ENCODE peak calls at places on chromosomes 11 and 22, in four cellular contexts. E is CD4-positive, CD25-positive, alpha-beta regulatory T cell; W is CD8-positive, alpha-beta T cell; X is neural progenitor cell. M is an unnamed sample.

GRCh38 chr11:57491371-57492061 is 24.0 kb downstream of the SLC43A1 start:
- DNase-seq in E (peak; percentile 66), W (peak; percentile 64), X (peak; percentile 72), M (peak; percentile 40)

GRCh38 chr11:87573708-87574107 is 536.0 kb downstream of the TMEM135 start:
- DNase-seq in E (no peak), W (no peak), X (no peak), M (no peak)

GRCh38 chr11:2166091-2166851 is 5.3 kb upstream of the INS start:
- DNase-seq in E (peak; percentile 12), W (peak; percentile 59), X (peak; percentile 67), M (peak; percentile 27)

GRCh38 chr11:15655552-15655951 is 540.8 kb downstream of the INSC start:
- DNase-seq in E (no peak), W (no peak), X (no peak), M (no peak)

GRCh38 chr11:7300281-7300680 is 48.6 kb downstream of the SYT9 start:
- DNase-seq in E (no peak), W (no peak), X (no peak), M (no peak)

GRCh38 chr11:103013426-103013825 is 57.9 kb upstream of the MMP13 start:
- DNase-seq in E (no peak), W (no peak), X (no peak), M (no peak)

GRCh38 chr11:108891143-108891542 is 226.3 kb downstream of the DDX10 start:
- DNase-seq in E (no peak), W (no peak), X (no peak), M (no peak)

GRCh38 chr11:19633276-19633675 is 79.4 kb upstream of the NAV2 start:
- DNase-seq in E (no peak), W (no peak), X (no peak), M (no peak)

GRCh38 chr11:60348116-60348515 is 21.1 kb downstream of the MS4A6E start:
- DNase-seq in E (no peak), W (no peak), X (no peak), M (no peak)

GRCh38 chr11:125141686-125142535 is 22.6 kb upstream of the PKNOX2 start:
- DNase-seq in E (peak; percentile 21), W (peak; percentile 79), X (peak; percentile 90), M (peak; percentile 54)

GRCh38 chr11:113296447-113297205 is 17.8 kb upstream of the TTC12 start:
- DNase-seq in E (no peak), W (no peak), X (no peak), M (no peak)

GRCh38 chr11:77191823-77192495 is 63.9 kb downstream of the MYO7A start:
- DNase-seq in E (peak; percentile 44), W (peak; percentile 56), X (peak; percentile 89), M (no peak)

GRCh38 chr22:41856484-41856883 is 23.6 kb downstream of the SREBF2 start:
- DNase-seq in E (no peak), W (no peak), X (no peak), M (no peak)

GRCh38 chr22:44360686-44361381 is 48.1 kb upstream of the SHISAL1 start:
- DNase-seq in E (no peak), W (no peak), X (peak; percentile 50), M (peak; percentile 37)

GRCh38 chr11:112652786-112653390 is 308.3 kb upstream of the NCAM1 start:
- DNase-seq in E (no peak), W (no peak), X (no peak), M (no peak)

GRCh38 chr11:118834428-118835028 is 43.6 kb upstream of the DDX6 start:
- DNase-seq in E (peak; percentile 36), W (no peak), X (no peak), M (no peak)

GRCh38 chr22:29385748-29386147 is 2.6 kb downstream of the AP1B1 start:
- DNase-seq in E (no peak), W (no peak), X (no peak), M (no peak)

GRCh38 chr22:20205964-20206708 is 55.3 kb upstream of the CCDC188 start:
- DNase-seq in E (peak; percentile 90), W (peak; percentile 82), X (no peak), M (peak; percentile 33)

GRCh38 chr22:37639771-37640590 is 512 bp downstream of the SH3BP1 start:
- DNase-seq in E (peak; percentile 43), W (no peak), X (peak; percentile 50), M (no peak)

GRCh38 chr11:126978911-126979310 is 21.7 kb downstream of the KIRREL3 start:
- DNase-seq in E (no peak), W (no peak), X (no peak), M (no peak)

GRCh38 chr11:111663820-111664219 is 61.6 kb downstream of the SIK2 start:
- DNase-seq in E (no peak), W (no peak), X (no peak), M (no peak)

GRCh38 chr11:2376751-2377451 is at the start of gene CD81:
- DNase-seq in E (peak; percentile 61), W (peak; percentile 85), X (peak; percentile 79), M (peak; percentile 61)

GRCh38 chr11:3165152-3165705 is at the start of gene OSBPL5:
- DNase-seq in E (peak; percentile 37), W (peak; percentile 78), X (peak; percentile 81), M (peak; percentile 43)

GRCh38 chr22:19240813-19241592 is 50.5 kb downstream of the CLTCL1 start:
- DNase-seq in E (no peak), W (no peak), X (no peak), M (no peak)

GRCh38 chr22:46619830-46620501 is at the start of gene GRAMD4:
- DNase-seq in E (no peak), W (no peak), X (peak; percentile 55), M (no peak)

GRCh38 chr11:80096736-80097135 is 655.9 kb upstream of the TENM4 start:
- DNase-seq in E (no peak), W (no peak), X (no peak), M (no peak)

GRCh38 chr11:124762624-124763155 is 600 bp upstream of the ESAM start:
- DNase-seq in E (no peak), W (no peak), X (peak; percentile 67), M (no peak)

GRCh38 chr11:69926376-69927050 is 107.3 kb upstream of the FGF3 start:
- DNase-seq in E (no peak), W (no peak), X (no peak), M (no peak)

GRCh38 chr11:73983764-73984543 is 1.3 kb upstream of the UCP2 start:
- DNase-seq in E (no peak), W (no peak), X (no peak), M (no peak)

GRCh38 chr11:124640660-124641059 is 18.0 kb downstream of the TBRG1 start:
- DNase-seq in E (no peak), W (no peak), X (no peak), M (no peak)

GRCh38 chr22:32244547-32244946 is 10.6 kb downstream of the SLC5A4 start:
- DNase-seq in E (no peak), W (no peak), X (no peak), M (no peak)

GRCh38 chr22:32245042-32245441 is 10.1 kb downstream of the SLC5A4 start:
- DNase-seq in E (no peak), W (no peak), X (no peak), M (no peak)

GRCh38 chr22:32255217-32255616 is at the start of gene SLC5A4:
- DNase-seq in E (no peak), W (no peak), X (no peak), M (no peak)

GRCh38 chr22:32248276-32248675 is 6.9 kb downstream of the SLC5A4 start:
- DNase-seq in E (no peak), W (no peak), X (no peak), M (no peak)

DNA sequence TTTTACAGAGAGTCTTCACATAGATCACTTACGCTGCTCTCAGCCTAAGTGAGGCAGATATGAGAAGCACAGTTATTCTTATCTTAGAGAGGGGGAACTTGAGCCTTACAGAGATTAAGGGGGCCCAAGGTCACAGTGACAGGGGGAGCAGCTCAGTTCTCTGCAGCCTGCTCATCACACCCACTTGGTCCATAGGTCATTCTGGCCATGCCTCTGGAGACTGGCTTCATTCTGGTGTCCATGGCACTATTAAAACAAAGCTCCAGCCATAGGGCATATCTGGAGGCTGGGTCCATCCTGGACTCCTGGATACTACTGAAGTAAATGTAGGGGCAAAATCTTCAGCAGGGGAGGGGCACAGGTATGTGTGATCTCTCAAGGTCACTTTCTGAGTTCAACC is 5.9 kb downstream of the SLC5A4 start:
- DNase-seq in E (no peak), W (no peak), X (no peak), M (no peak)
- H3K27me3 ChIP-seq in E (peaks cover 2% of the 10 kb centered on the region), W (no peaks in the 10 kb centered on the region), X (no peaks in the 10 kb centered on the region), M (no peaks in the 10 kb centered on the region)

GRCh38 chr11:9738700-9739099 is 74.8 kb downstream of the SWAP70 start:
- DNase-seq in E (no peak), W (no peak), X (no peak), M (no peak)
- H3K27ac ChIP-seq in E (no peak overlapping the region), W (no peak overlapping the region), X (no peak overlapping the region), M (no peak overlapping the region)

GRCh38 chr11:62921573-62922188 is 518 bp upstream of the CHRM1 start:
- DNase-seq in E (no peak), W (no peak), X (peak; percentile 13), M (no peak)

GRCh38 chr11:62922653-62923371 is 1.6 kb upstream of the CHRM1 start:
- DNase-seq in E (no peak), W (no peak), X (peak; percentile 40), M (no peak)

GRCh38 chr11:62925308-62925707 is 4.1 kb upstream of the CHRM1 start:
- DNase-seq in E (no peak), W (no peak), X (peak; percentile 73), M (no peak)

GRCh38 chr11:62922189-62922589 is 1.0 kb upstream of the CHRM1 start:
- DNase-seq in E (no peak), W (no peak), X (no peak), M (no peak)

DNA sequence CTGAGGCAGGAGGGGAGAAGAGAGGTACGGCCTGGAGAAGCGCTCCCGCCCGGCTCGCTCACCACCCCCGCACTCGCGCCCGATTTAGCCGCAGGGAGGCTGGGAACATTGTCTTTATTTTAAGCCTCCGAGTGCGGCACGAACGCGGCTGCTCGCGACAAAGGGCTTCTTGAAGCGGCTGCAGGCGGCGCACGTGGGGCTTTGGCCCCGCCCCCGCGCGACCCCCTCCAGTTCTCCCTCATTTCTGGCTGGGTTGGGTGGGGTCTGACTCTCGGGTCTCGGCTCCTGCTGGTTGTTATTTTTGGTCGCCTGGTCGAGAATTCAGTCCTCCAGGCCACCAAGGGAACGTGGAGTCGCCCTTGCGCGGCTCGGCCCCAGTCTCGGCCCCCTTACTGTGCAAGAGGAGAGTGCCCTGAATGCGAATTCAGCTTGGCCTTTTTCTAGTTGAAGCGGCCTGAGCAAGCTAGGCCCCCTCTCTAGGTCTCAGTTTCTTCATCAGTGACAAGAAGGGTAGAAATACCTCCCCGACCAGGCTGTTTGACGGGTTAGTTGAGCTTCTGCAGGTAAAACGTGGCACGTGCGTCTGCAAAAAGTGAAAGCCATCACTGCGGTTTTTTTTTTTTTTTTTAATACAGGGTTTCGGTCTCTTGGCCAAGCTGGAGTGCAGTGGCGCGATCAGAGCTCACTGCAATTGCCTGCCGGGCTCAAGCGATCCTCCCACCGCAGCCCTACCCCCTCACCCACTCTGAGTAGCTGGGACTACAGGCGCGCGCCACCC is 2.7 kb upstream of the CHRM1 start:
- DNase-seq in E (peak; percentile 56), W (no peak), X (peak; percentile 81), M (peak; percentile 26)
- H3K27me3 ChIP-seq in E (peaks cover 17% of the 10 kb centered on the region), W (peaks cover 42% of the 10 kb centered on the region), X (peaks cover 69% of the 10 kb centered on the region), M (peaks cover 39% of the 10 kb centered on the region)

GRCh38 chr11:64296830-64297721 is 3.1 kb upstream of the CATSPERZ start:
- DNase-seq in E (no peak), W (no peak), X (no peak), M (no peak)

GRCh38 chr11:64292458-64293254 is 1.6 kb downstream of the KCNK4 start:
- DNase-seq in E (no peak), W (no peak), X (peak; percentile 42), M (no peak)

GRCh38 chr11:64295760-64296159 is 4.4 kb upstream of the CATSPERZ start:
- DNase-seq in E (no peak), W (no peak), X (no peak), M (no peak)

GRCh38 chr11:64296236-64296635 is 3.9 kb upstream of the CATSPERZ start:
- DNase-seq in E (no peak), W (no peak), X (no peak), M (no peak)

GRCh38 chr11:64294665-64295289 is 3.7 kb downstream of the KCNK4 start:
- DNase-seq in E (no peak), W (no peak), X (peak; percentile 20), M (no peak)
- H3K27ac ChIP-seq in E (no peak overlapping the region), W (no peak overlapping the region), X (no peak overlapping the region), M (no peak overlapping the region)